ENCODE peak calls at places on chromosomes 3 and 15, in five cellular contexts. One of them, this sample, is unnamed.

GRCh38 chr3:30124435-30125390 is 481.7 kb upstream of the TGFBR2 start:
- DNase-seq in NCI-H146: no peak
- DNase-seq in left cardiac atrium: no peak
- DNase-seq in activated B cell treated with CpG ODN at 0.5 μM for 24 hours: no peak
- DNase-seq in dorsolateral prefrontal cortex: no peak
- DNase-seq in this sample: no peak

GRCh38 chr3:116618138-116618537 is 91.4 kb upstream of the TUSC7 start:
- DNase-seq in NCI-H146: no peak
- DNase-seq in left cardiac atrium: no peak
- DNase-seq in activated B cell treated with CpG ODN at 0.5 μM for 24 hours: no peak
- DNase-seq in dorsolateral prefrontal cortex: no peak
- DNase-seq in this sample: no peak

GRCh38 chr15:48388017-48388936 is 57.0 kb downstream of the DUT start:
- DNase-seq in NCI-H146: no peak
- DNase-seq in left cardiac atrium: no peak
- DNase-seq in activated B cell treated with CpG ODN at 0.5 μM for 24 hours: no peak
- DNase-seq in dorsolateral prefrontal cortex: no peak
- DNase-seq in this sample: no peak

GRCh38 chr3:55556622-55557531 is 69.8 kb upstream of the WNT5A start:
- DNase-seq in NCI-H146: no peak
- DNase-seq in left cardiac atrium: no peak
- DNase-seq in activated B cell treated with CpG ODN at 0.5 μM for 24 hours: no peak
- DNase-seq in dorsolateral prefrontal cortex: no peak
- DNase-seq in this sample: no peak

GRCh38 chr15:60000113-60000823 is 3.8 kb upstream of the FOXB1 start:
- DNase-seq in NCI-H146: peak
- DNase-seq in left cardiac atrium: no peak
- DNase-seq in activated B cell treated with CpG ODN at 0.5 μM for 24 hours: no peak
- DNase-seq in dorsolateral prefrontal cortex: no peak
- DNase-seq in this sample: no peak

GRCh38 chr15:57377478-57377847 is 1.2 kb downstream of the CGNL1 start:
- DNase-seq in NCI-H146: no peak
- DNase-seq in left cardiac atrium: no peak
- DNase-seq in activated B cell treated with CpG ODN at 0.5 μM for 24 hours: no peak
- DNase-seq in dorsolateral prefrontal cortex: no peak
- DNase-seq in this sample: no peak

GRCh38 chr3:148158210-148158609 is 539.5 kb upstream of the AGTR1 start:
- DNase-seq in NCI-H146: no peak
- DNase-seq in left cardiac atrium: peak
- DNase-seq in activated B cell treated with CpG ODN at 0.5 μM for 24 hours: no peak
- DNase-seq in dorsolateral prefrontal cortex: peak
- DNase-seq in this sample: no peak

GRCh38 chr3:2476996-2477395 is 378.3 kb downstream of the CNTN4 start:
- DNase-seq in NCI-H146: no peak
- DNase-seq in left cardiac atrium: no peak
- DNase-seq in activated B cell treated with CpG ODN at 0.5 μM for 24 hours: no peak
- DNase-seq in dorsolateral prefrontal cortex: no peak
- DNase-seq in this sample: no peak

GRCh38 chr15:64943512-64944225 is 32.0 kb downstream of the ANKDD1A start:
- DNase-seq in NCI-H146: no peak
- DNase-seq in left cardiac atrium: no peak
- DNase-seq in activated B cell treated with CpG ODN at 0.5 μM for 24 hours: no peak
- DNase-seq in dorsolateral prefrontal cortex: no peak
- DNase-seq in this sample: peak

GRCh38 chr15:70494861-70495571 is 268.3 kb downstream of the UACA start:
- DNase-seq in NCI-H146: peak
- DNase-seq in left cardiac atrium: peak
- DNase-seq in activated B cell treated with CpG ODN at 0.5 μM for 24 hours: no peak
- DNase-seq in dorsolateral prefrontal cortex: no peak
- DNase-seq in this sample: peak

GRCh38 chr15:51011212-51011611 is 83.5 kb downstream of the TNFAIP8L3 start:
- DNase-seq in NCI-H146: no peak
- DNase-seq in left cardiac atrium: no peak
- DNase-seq in activated B cell treated with CpG ODN at 0.5 μM for 24 hours: no peak
- DNase-seq in dorsolateral prefrontal cortex: no peak
- DNase-seq in this sample: no peak

GRCh38 chr15:38069001-38069400 is 134.6 kb downstream of the TMCO5A start:
- DNase-seq in NCI-H146: peak
- DNase-seq in left cardiac atrium: no peak
- DNase-seq in activated B cell treated with CpG ODN at 0.5 μM for 24 hours: no peak
- DNase-seq in dorsolateral prefrontal cortex: no peak
- DNase-seq in this sample: peak

GRCh38 chr15:85581495-85581894 is 201.1 kb downstream of the AKAP13 start:
- DNase-seq in NCI-H146: no peak
- DNase-seq in left cardiac atrium: peak
- DNase-seq in activated B cell treated with CpG ODN at 0.5 μM for 24 hours: no peak
- DNase-seq in dorsolateral prefrontal cortex: no peak
- DNase-seq in this sample: peak

GRCh38 chr3:108527109-108527508 is 16.7 kb upstream of the MYH15 start:
- DNase-seq in NCI-H146: no peak
- DNase-seq in left cardiac atrium: no peak
- DNase-seq in activated B cell treated with CpG ODN at 0.5 μM for 24 hours: no peak
- DNase-seq in dorsolateral prefrontal cortex: no peak
- DNase-seq in this sample: no peak

GRCh38 chr15:52569244-52569585 is 385 bp upstream of the ARPP19 start:
- DNase-seq in NCI-H146: no peak
- DNase-seq in left cardiac atrium: no peak
- DNase-seq in activated B cell treated with CpG ODN at 0.5 μM for 24 hours: no peak
- DNase-seq in dorsolateral prefrontal cortex: no peak
- DNase-seq in this sample: no peak

GRCh38 chr3:71304684-71305083 is 278.8 kb downstream of the FOXP1 start:
- DNase-seq in NCI-H146: peak
- DNase-seq in left cardiac atrium: no peak
- DNase-seq in activated B cell treated with CpG ODN at 0.5 μM for 24 hours: no peak
- DNase-seq in dorsolateral prefrontal cortex: no peak
- DNase-seq in this sample: no peak

GRCh38 chr15:63169796-63170195 is 12.5 kb upstream of the RPS27L start:
- DNase-seq in NCI-H146: no peak
- DNase-seq in left cardiac atrium: peak
- DNase-seq in activated B cell treated with CpG ODN at 0.5 μM for 24 hours: no peak
- DNase-seq in dorsolateral prefrontal cortex: no peak
- DNase-seq in this sample: no peak

GRCh38 chr15:82624008-82624407 is 23.2 kb downstream of the CPEB1 start:
- DNase-seq in NCI-H146: no peak
- DNase-seq in left cardiac atrium: no peak
- DNase-seq in activated B cell treated with CpG ODN at 0.5 μM for 24 hours: no peak
- DNase-seq in dorsolateral prefrontal cortex: no peak
- DNase-seq in this sample: no peak

GRCh38 chr3:87207500-87207899 is 19.6 kb upstream of the CHMP2B start:
- DNase-seq in NCI-H146: no peak
- DNase-seq in left cardiac atrium: no peak
- DNase-seq in activated B cell treated with CpG ODN at 0.5 μM for 24 hours: no peak
- DNase-seq in dorsolateral prefrontal cortex: no peak
- DNase-seq in this sample: no peak